ENCODE peak calls at places on chromosomes 3 and 15, in five cellular contexts. One of them, this sample, is unnamed.

GRCh38 chr15:56366211-56366610 is 985 bp downstream of the TEX9 start:
- DNase-seq in MM.1S: peak
- DNase-seq in GM23338: peak
- DNase-seq in GM23248: no peak
- DNase-seq in SK-N-SH: peak
- DNase-seq in this sample: no peak

GRCh38 chr3:11919390-11919789 is 72.7 kb upstream of the TAMM41 start:
- DNase-seq in SK-N-SH: no peak
- DNase-seq in GM23248: no peak
- DNase-seq in MM.1S: no peak
- DNase-seq in GM23338: peak
- DNase-seq in this sample: no peak

GRCh38 chr3:149536429-149536828 is 61.9 kb downstream of the TM4SF4 start:
- DNase-seq in GM23248: peak
- DNase-seq in MM.1S: no peak
- DNase-seq in GM23338: peak
- DNase-seq in SK-N-SH: peak
- DNase-seq in this sample: peak

GRCh38 chr15:43775411-43775965 is 1.3 kb downstream of the ELL3 start:
- DNase-seq in SK-N-SH: peak
- DNase-seq in MM.1S: no peak
- DNase-seq in GM23338: peak
- DNase-seq in GM23248: peak
- DNase-seq in this sample: peak

GRCh38 chr3:8741581-8742355 is 8.2 kb downstream of the CAV3 start:
- DNase-seq in GM23338: peak
- DNase-seq in GM23248: peak
- DNase-seq in SK-N-SH: peak
- DNase-seq in MM.1S: no peak
- DNase-seq in this sample: peak

GRCh38 chr3:96779810-96780209 is 34.6 kb upstream of the EPHA6 start:
- DNase-seq in MM.1S: no peak
- DNase-seq in SK-N-SH: no peak
- DNase-seq in GM23338: peak
- DNase-seq in GM23248: no peak
- DNase-seq in this sample: no peak

GRCh38 chr15:77617507-77618285 is 15.0 kb downstream of the LINGO1 start:
- DNase-seq in GM23248: peak
- DNase-seq in MM.1S: no peak
- DNase-seq in SK-N-SH: no peak
- DNase-seq in GM23338: peak
- DNase-seq in this sample: peak

GRCh38 chr3:159740054-159740453 is 248.6 kb upstream of the IL12A start:
- DNase-seq in MM.1S: peak
- DNase-seq in GM23338: peak
- DNase-seq in GM23248: no peak
- DNase-seq in SK-N-SH: no peak
- DNase-seq in this sample: no peak

GRCh38 chr3:5301671-5302297 is 114.3 kb downstream of the EDEM1 start:
- DNase-seq in GM23338: no peak
- DNase-seq in GM23248: peak
- DNase-seq in MM.1S: no peak
- DNase-seq in SK-N-SH: no peak
- DNase-seq in this sample: no peak

GRCh38 chr15:42955518-42955917 is 34.9 kb upstream of the TTBK2 start:
- DNase-seq in GM23338: no peak
- DNase-seq in MM.1S: no peak
- DNase-seq in GM23248: peak
- DNase-seq in SK-N-SH: no peak
- DNase-seq in this sample: no peak

GRCh38 chr3:64988188-64988587 is 300.4 kb upstream of the ADAMTS9 start:
- DNase-seq in GM23248: no peak
- DNase-seq in MM.1S: no peak
- DNase-seq in GM23338: no peak
- DNase-seq in SK-N-SH: no peak
- DNase-seq in this sample: no peak

GRCh38 chr3:183823963-183824362 is 1.4 kb downstream of the MAP6D1 start:
- DNase-seq in GM23248: no peak
- DNase-seq in SK-N-SH: no peak
- DNase-seq in GM23338: peak
- DNase-seq in MM.1S: no peak
- DNase-seq in this sample: no peak

GRCh38 chr15:90619468-90619867 is 89.7 kb downstream of the CRTC3 start:
- DNase-seq in MM.1S: no peak
- DNase-seq in SK-N-SH: no peak
- DNase-seq in GM23248: no peak
- DNase-seq in GM23338: peak
- DNase-seq in this sample: no peak

GRCh38 chr15:51191072-51191665 is 96.5 kb upstream of the TNFAIP8L3 start:
- DNase-seq in GM23248: no peak
- DNase-seq in SK-N-SH: no peak
- DNase-seq in MM.1S: no peak
- DNase-seq in GM23338: no peak
- DNase-seq in this sample: no peak

GRCh38 chr15:84960391-84961113 is 21.1 kb upstream of the PDE8A start:
- DNase-seq in GM23338: peak
- DNase-seq in SK-N-SH: no peak
- DNase-seq in GM23248: no peak
- DNase-seq in MM.1S: no peak
- DNase-seq in this sample: peak

GRCh38 chr3:13046569-13047279 is 26.5 kb downstream of the IQSEC1 start:
- DNase-seq in GM23338: no peak
- DNase-seq in SK-N-SH: no peak
- DNase-seq in GM23248: no peak
- DNase-seq in MM.1S: no peak
- DNase-seq in this sample: no peak

GRCh38 chr3:126259411-126260391 is 79.3 kb upstream of the ALDH1L1 start:
- DNase-seq in GM23338: peak
- DNase-seq in MM.1S: no peak
- DNase-seq in SK-N-SH: peak
- DNase-seq in GM23248: peak
- DNase-seq in this sample: peak

GRCh38 chr15:40115670-40116093 is 7.0 kb upstream of the BMF start:
- DNase-seq in MM.1S: peak
- DNase-seq in GM23338: peak
- DNase-seq in SK-N-SH: no peak
- DNase-seq in GM23248: no peak
- DNase-seq in this sample: no peak

GRCh38 chr3:114582929-114583328 is 289.1 kb downstream of the TIGIT start:
- DNase-seq in GM23248: no peak
- DNase-seq in MM.1S: peak
- DNase-seq in SK-N-SH: no peak
- DNase-seq in GM23338: no peak
- DNase-seq in this sample: no peak

GRCh38 chr3:126102530-126102951 is 18.6 kb upstream of the SLC41A3 start:
- DNase-seq in SK-N-SH: no peak
- DNase-seq in MM.1S: no peak
- DNase-seq in GM23338: no peak
- DNase-seq in GM23248: peak
- DNase-seq in this sample: peak

GRCh38 chr3:59572106-59572505 is 522.3 kb upstream of the CFAP20DC start:
- DNase-seq in GM23248: peak
- DNase-seq in GM23338: no peak
- DNase-seq in SK-N-SH: no peak
- DNase-seq in MM.1S: no peak
- DNase-seq in this sample: no peak

GRCh38 chr3:66572938-66573710 is 72.3 kb upstream of the LRIG1 start:
- DNase-seq in MM.1S: no peak
- DNase-seq in GM23248: no peak
- DNase-seq in SK-N-SH: peak
- DNase-seq in GM23338: peak
- DNase-seq in this sample: peak

GRCh38 chr3:167110906-167111305 is 269.2 kb downstream of the ZBBX start:
- DNase-seq in GM23248: no peak
- DNase-seq in GM23338: peak
- DNase-seq in SK-N-SH: no peak
- DNase-seq in MM.1S: no peak
- DNase-seq in this sample: no peak

GRCh38 chr15:84826369-84826823 is 9.2 kb downstream of the ALPK3 start:
- DNase-seq in GM23338: peak
- DNase-seq in SK-N-SH: no peak
- DNase-seq in GM23248: peak
- DNase-seq in MM.1S: no peak
- DNase-seq in this sample: peak

GRCh38 chr15:40603935-40604334 is 9.9 kb downstream of the KNL1 start:
- DNase-seq in GM23338: no peak
- DNase-seq in GM23248: no peak
- DNase-seq in MM.1S: no peak
- DNase-seq in SK-N-SH: no peak
- DNase-seq in this sample: no peak

GRCh38 chr3:22012471-22012870 is 261.5 kb upstream of the ZNF385D start:
- DNase-seq in GM23338: no peak
- DNase-seq in GM23248: peak
- DNase-seq in MM.1S: no peak
- DNase-seq in SK-N-SH: no peak
- DNase-seq in this sample: no peak

GRCh38 chr15:68059630-68060029 is 5.5 kb downstream of the PIAS1 start:
- DNase-seq in GM23248: no peak
- DNase-seq in MM.1S: no peak
- DNase-seq in GM23338: no peak
- DNase-seq in SK-N-SH: no peak
- DNase-seq in this sample: no peak

GRCh38 chr3:161104561-161105551 is at the start of gene B3GALNT1:
- DNase-seq in GM23338: peak
- DNase-seq in MM.1S: no peak
- DNase-seq in SK-N-SH: peak
- DNase-seq in GM23248: peak
- DNase-seq in this sample: peak

GRCh38 chr3:66957357-66957756 is 40.8 kb upstream of the KBTBD8 start:
- DNase-seq in GM23248: no peak
- DNase-seq in MM.1S: no peak
- DNase-seq in SK-N-SH: no peak
- DNase-seq in GM23338: no peak
- DNase-seq in this sample: peak

GRCh38 chr3:129625071-129625874 is 18.8 kb upstream of the PLXND1 start:
- DNase-seq in GM23248: peak
- DNase-seq in GM23338: peak
- DNase-seq in MM.1S: no peak
- DNase-seq in SK-N-SH: peak
- DNase-seq in this sample: no peak

GRCh38 chr3:4950351-4950784 is 28.9 kb upstream of the BHLHE40 start:
- DNase-seq in GM23338: no peak
- DNase-seq in MM.1S: no peak
- DNase-seq in GM23248: no peak
- DNase-seq in SK-N-SH: no peak
- DNase-seq in this sample: no peak

DNA sequence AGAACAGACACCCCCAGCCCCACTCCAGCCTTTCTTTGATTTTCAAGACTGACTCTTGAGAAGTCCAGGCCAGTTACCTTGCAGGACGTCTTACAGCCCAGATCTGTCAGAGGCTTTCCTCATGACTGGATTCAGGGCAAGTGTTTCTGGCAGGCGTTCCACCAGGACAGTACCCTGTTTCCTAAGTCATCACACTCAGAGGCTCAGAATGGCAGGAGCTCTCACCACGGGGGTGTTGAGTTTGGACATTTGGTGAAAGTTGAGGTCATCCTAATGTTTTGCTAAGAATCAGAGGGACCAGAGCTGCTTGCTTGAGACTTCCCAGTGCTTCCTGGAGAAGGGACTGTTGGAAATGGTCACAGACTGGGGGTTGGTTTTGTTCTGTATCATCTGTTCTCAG is 9.4 kb downstream of the NRROS start:
- DNase-seq in SK-N-SH: no peak
- DNase-seq in MM.1S: no peak
- DNase-seq in GM23338: no peak
- DNase-seq in GM23248: peak
- DNase-seq in this sample: no peak
- TF ChIP-seq EZH2phosphoT487 in SK-N-SH: no peak
- TF ChIP-seq EZH2phosphoT487 in MM.1S: no peak
- TF ChIP-seq EZH2phosphoT487 in GM23338: no peak
- TF ChIP-seq EZH2phosphoT487 in GM23248: no peak
- TF ChIP-seq EZH2phosphoT487 in this sample: no peak

GRCh38 chr15:98322551-98322950 is 325.8 kb upstream of the IGF1R start:
- DNase-seq in SK-N-SH: no peak
- DNase-seq in GM23248: no peak
- DNase-seq in GM23338: no peak
- DNase-seq in MM.1S: no peak
- DNase-seq in this sample: no peak

GRCh38 chr15:98330692-98331435 is 317.5 kb upstream of the IGF1R start:
- DNase-seq in GM23338: no peak
- DNase-seq in GM23248: no peak
- DNase-seq in SK-N-SH: no peak
- DNase-seq in MM.1S: no peak
- DNase-seq in this sample: no peak

GRCh38 chr15:98324341-98324970 is 323.9 kb upstream of the IGF1R start:
- DNase-seq in SK-N-SH: no peak
- DNase-seq in MM.1S: no peak
- DNase-seq in GM23248: no peak
- DNase-seq in GM23338: no peak
- DNase-seq in this sample: no peak

GRCh38 chr15:98330258-98330657 is 318.1 kb upstream of the IGF1R start:
- DNase-seq in SK-N-SH: no peak
- DNase-seq in GM23338: no peak
- DNase-seq in MM.1S: no peak
- DNase-seq in GM23248: no peak
- DNase-seq in this sample: no peak

GRCh38 chr15:98326804-98327203 is 321.5 kb upstream of the IGF1R start:
- DNase-seq in MM.1S: no peak
- DNase-seq in GM23248: no peak
- DNase-seq in GM23338: no peak
- DNase-seq in SK-N-SH: no peak
- DNase-seq in this sample: no peak
- TF ChIP-seq EZH2phosphoT487 in MM.1S: no peak
- TF ChIP-seq EZH2phosphoT487 in GM23248: no peak
- TF ChIP-seq EZH2phosphoT487 in GM23338: no peak
- TF ChIP-seq EZH2phosphoT487 in SK-N-SH: no peak
- TF ChIP-seq EZH2phosphoT487 in this sample: no peak

GRCh38 chr3:14360123-14360881 is 42.1 kb upstream of the SLC6A6 start:
- DNase-seq in GM23338: no peak
- DNase-seq in SK-N-SH: no peak
- DNase-seq in GM23248: no peak
- DNase-seq in MM.1S: no peak
- DNase-seq in this sample: no peak

GRCh38 chr3:14359348-14359747 is 43.1 kb upstream of the SLC6A6 start:
- DNase-seq in SK-N-SH: no peak
- DNase-seq in GM23338: no peak
- DNase-seq in GM23248: no peak
- DNase-seq in MM.1S: no peak
- DNase-seq in this sample: no peak

GRCh38 chr3:14361068-14361677 is 41.2 kb upstream of the SLC6A6 start:
- DNase-seq in MM.1S: no peak
- DNase-seq in GM23248: no peak
- DNase-seq in SK-N-SH: no peak
- DNase-seq in GM23338: peak
- DNase-seq in this sample: no peak

GRCh38 chr3:14357463-14357862 is 44.9 kb upstream of the SLC6A6 start:
- DNase-seq in GM23248: no peak
- DNase-seq in SK-N-SH: no peak
- DNase-seq in MM.1S: no peak
- DNase-seq in GM23338: no peak
- DNase-seq in this sample: no peak

GRCh38 chr3:14358426-14359211 is 43.8 kb upstream of the SLC6A6 start:
- DNase-seq in GM23248: peak
- DNase-seq in MM.1S: no peak
- DNase-seq in SK-N-SH: no peak
- DNase-seq in GM23338: peak
- DNase-seq in this sample: peak
- TF ChIP-seq EZH2phosphoT487 in GM23248: no peak
- TF ChIP-seq EZH2phosphoT487 in MM.1S: no peak
- TF ChIP-seq EZH2phosphoT487 in SK-N-SH: no peak
- TF ChIP-seq EZH2phosphoT487 in GM23338: no peak
- TF ChIP-seq EZH2phosphoT487 in this sample: no peak

GRCh38 chr3:139629033-139629432 is 48.7 kb downstream of the NMNAT3 start:
- DNase-seq in GM23248: peak
- DNase-seq in SK-N-SH: no peak
- DNase-seq in MM.1S: no peak
- DNase-seq in GM23338: peak
- DNase-seq in this sample: no peak
- TF ChIP-seq EZH2phosphoT487 in GM23248: no peak
- TF ChIP-seq EZH2phosphoT487 in SK-N-SH: no peak
- TF ChIP-seq EZH2phosphoT487 in MM.1S: no peak
- TF ChIP-seq EZH2phosphoT487 in GM23338: no peak
- TF ChIP-seq EZH2phosphoT487 in this sample: no peak